ENCODE peak calls at places on chromosomes 3 and 15, in seven cellular contexts. B is A549, K is Panc1, I is K562, X is psoas muscle, G is testis, A is mucosa of descending colon. Q is an unnamed sample. For H3K9me3, the result is how much of the 10 kb centered on the place peaks cover.

GRCh38 chr15:37582852-37583251 is 351.6 kb upstream of the TMCO5A start:
- DNase-seq in B (no peak), K (no peak), I (no peak), X (no peak), G (no peak), A (no peak), Q (no peak)

GRCh38 chr3:73509066-73509465 is 115.7 kb downstream of the PDZRN3 start:
- DNase-seq in B (no peak), K (no peak), I (no peak), X (no peak), G (no peak), A (no peak), Q (no peak)

GRCh38 chr15:101064795-101065569 is 145.8 kb downstream of the LRRK1 start:
- DNase-seq in B (no peak), K (no peak), I (no peak), X (no peak), G (no peak), A (peak), Q (no peak)

GRCh38 chr15:60000113-60000823 is 3.8 kb upstream of the FOXB1 start:
- DNase-seq in B (no peak), K (no peak), I (no peak), X (no peak), G (no peak), A (no peak), Q (peak)

GRCh38 chr15:63442080-63442479 is 60.4 kb upstream of the CA12 start:
- DNase-seq in B (no peak), K (no peak), I (no peak), X (no peak), G (no peak), A (no peak), Q (no peak)

GRCh38 chr3:183213941-183214612 is 39.0 kb upstream of the B3GNT5 start:
- DNase-seq in B (no peak), K (no peak), I (no peak), X (no peak), G (no peak), A (no peak), Q (no peak)

GRCh38 chr15:100464256-100464655 is 64.5 kb downstream of the CERS3 start:
- DNase-seq in B (no peak), K (no peak), I (no peak), X (no peak), G (no peak), A (no peak), Q (no peak)

GRCh38 chr15:49190586-49190985 is 20.5 kb downstream of the GALK2 start:
- DNase-seq in B (no peak), K (no peak), I (no peak), X (no peak), G (no peak), A (no peak), Q (no peak)

GRCh38 chr3:43285644-43286043 is 696 bp upstream of the SNRK start:
- DNase-seq in B (no peak), K (no peak), I (peak), X (no peak), G (no peak), A (peak), Q (peak)

GRCh38 chr3:44439499-44440295 is 37.8 kb downstream of the ZNF445 start:
- DNase-seq in B (no peak), K (no peak), I (peak), X (peak), G (peak), A (peak), Q (no peak)

GRCh38 chr3:196357905-196358304 is 19.7 kb upstream of the TM4SF19 start:
- DNase-seq in B (no peak), K (no peak), I (no peak), X (no peak), G (no peak), A (no peak), Q (no peak)

GRCh38 chr15:41558400-41559238 is at the start of gene TYRO3:
- DNase-seq in B (no peak), K (no peak), I (peak), X (peak), G (peak), A (peak), Q (peak)

GRCh38 chr3:133574260-133574881 is 885 bp downstream of the CDV3 start:
- DNase-seq in B (peak), K (no peak), I (peak), X (peak), G (peak), A (peak), Q (peak)

GRCh38 chr3:37980477-37981347 is 9.9 kb upstream of the VILL start:
- DNase-seq in B (no peak), K (no peak), I (no peak), X (no peak), G (no peak), A (no peak), Q (no peak)

GRCh38 chr3:180420804-180421203 is 181.2 kb upstream of the TTC14 start:
- DNase-seq in B (no peak), K (no peak), I (no peak), X (no peak), G (no peak), A (no peak), Q (no peak)

GRCh38 chr3:179146911-179147570 is 1.1 kb upstream of the PIK3CA start:
- DNase-seq in B (peak), K (peak), I (peak), X (no peak), G (peak), A (no peak), Q (peak)

GRCh38 chr15:94523873-94524272 is 292.5 kb downstream of the MCTP2 start:
- DNase-seq in B (no peak), K (no peak), I (no peak), X (no peak), G (no peak), A (no peak), Q (no peak)

GRCh38 chr3:152315623-152316022 is 46.9 kb downstream of the MBNL1 start:
- DNase-seq in B (no peak), K (no peak), I (no peak), X (no peak), G (no peak), A (no peak), Q (no peak)

GRCh38 chr3:59607628-59608027 is 557.8 kb upstream of the CFAP20DC start:
- DNase-seq in B (peak), K (no peak), I (peak), X (no peak), G (no peak), A (no peak), Q (no peak)

GRCh38 chr15:57649138-57649537 is 57.4 kb upstream of the POLR2M start:
- DNase-seq in B (no peak), K (no peak), I (no peak), X (no peak), G (no peak), A (no peak), Q (no peak)

GRCh38 chr3:27324695-27325094 is 44.5 kb downstream of the NEK10 start:
- DNase-seq in B (peak), K (no peak), I (no peak), X (no peak), G (no peak), A (no peak), Q (no peak)

GRCh38 chr15:40093224-40093842 is 15.3 kb downstream of the BMF start:
- DNase-seq in B (no peak), K (no peak), I (no peak), X (no peak), G (no peak), A (no peak), Q (no peak)

GRCh38 chr3:48187579-48188265 is 495 bp downstream of the CDC25A start:
- DNase-seq in B (no peak), K (no peak), I (peak), X (peak), G (no peak), A (peak), Q (no peak)

GRCh38 chr3:51964521-51964920 is 2.7 kb downstream of the PCBP4 start:
- DNase-seq in B (no peak), K (no peak), I (no peak), X (no peak), G (no peak), A (no peak), Q (no peak)

GRCh38 chr3:172102883-172103310 is 63.5 kb downstream of the FNDC3B start:
- DNase-seq in B (no peak), K (no peak), I (no peak), X (no peak), G (no peak), A (no peak), Q (no peak)

GRCh38 chr3:183301937-183302580 is 49.0 kb downstream of the B3GNT5 start:
- DNase-seq in B (no peak), K (no peak), I (no peak), X (no peak), G (no peak), A (no peak), Q (no peak)

GRCh38 chr3:185933374-185933950 is 4.4 kb downstream of the TRA2B start:
- DNase-seq in B (no peak), K (no peak), I (no peak), X (no peak), G (no peak), A (no peak), Q (no peak)
- H3K4me3 ChIP-seq in B (peak), K (peak), I (peak), X (peak), G (no peak), A (no peak), Q (peak)

GRCh38 chr3:1252061-1252430 is 159.2 kb downstream of the CNTN6 start:
- DNase-seq in B (no peak), K (no peak), I (no peak), X (no peak), G (no peak), A (no peak), Q (no peak)
- H3K9me3 ChIP-seq in B (under half), K (under half), I (under half), X (under half), G (under half), A (under half), Q (under half)

GRCh38 chr3:128336337-128337156 is 130.1 kb downstream of the DNAJB8 start:
- DNase-seq in B (no peak), K (no peak), I (no peak), X (peak), G (no peak), A (no peak), Q (no peak)

GRCh38 chr3:128339491-128340012 is 127.1 kb downstream of the DNAJB8 start:
- DNase-seq in B (no peak), K (no peak), I (peak), X (peak), G (no peak), A (no peak), Q (no peak)

GRCh38 chr3:128335621-128336296 is 130.9 kb downstream of the DNAJB8 start:
- DNase-seq in B (no peak), K (no peak), I (no peak), X (peak), G (no peak), A (no peak), Q (no peak)

GRCh38 chr3:128338536-128339400 is 127.9 kb downstream of the DNAJB8 start:
- DNase-seq in B (no peak), K (no peak), I (peak), X (peak), G (no peak), A (no peak), Q (no peak)

GRCh38 chr3:128337305-128337704 is 129.4 kb downstream of the DNAJB8 start:
- DNase-seq in B (no peak), K (no peak), I (no peak), X (peak), G (no peak), A (no peak), Q (no peak)
- TF ChIP-seq CTCF in B (no peak), K (no peak), I (no peak), X (no peak), G (no peak), A (no peak), Q (no peak)

GRCh38 chr3:140843656-140844055 is 98.0 kb upstream of the SLC25A36 start:
- DNase-seq in B (no peak), K (no peak), I (no peak), X (no peak), G (no peak), A (no peak), Q (no peak)
- H3K4me3 ChIP-seq in B (no peak), K (no peak), I (no peak), X (no peak), G (no peak), A (no peak), Q (no peak)